ENCODE peak calls at places on chromosomes 4 and X, in four cellular contexts. M, R, Y and V are unnamed samples.

GRCh38 chrX:115562492-115562872 is 1.5 kb downstream of the PLS3 start:
- DNase-seq in M (no peak), R (no peak), Y (no peak), V (no peak)

GRCh38 chr4:54626113-54626512 is 31.6 kb upstream of the KIT start:
- DNase-seq in M (no peak), R (no peak), Y (peak), V (no peak)

GRCh38 chr4:99763635-99764101 is 53.0 kb upstream of the DAPP1 start:
- DNase-seq in M (peak), R (no peak), Y (peak), V (peak)

GRCh38 chr4:8911311-8912088 is 39.9 kb upstream of the HMX1 start:
- DNase-seq in M (no peak), R (peak), Y (no peak), V (no peak)

GRCh38 chrX:155262970-155263754 is 1.1 kb downstream of the RAB39B start:
- DNase-seq in M (no peak), R (no peak), Y (no peak), V (no peak)

GRCh38 chr4:8270912-8271815 is 1.6 kb downstream of the HTRA3 start:
- DNase-seq in M (no peak), R (no peak), Y (no peak), V (no peak)

GRCh38 chr4:26912810-26913209 is 52.2 kb downstream of the STIM2 start:
- DNase-seq in M (no peak), R (no peak), Y (no peak), V (no peak)

GRCh38 chr4:3305610-3306371 is 13.0 kb downstream of the RGS12 start:
- DNase-seq in M (no peak), R (peak), Y (peak), V (no peak)

GRCh38 chr4:78061939-78062603 is 4.9 kb downstream of the FRAS1 start:
- DNase-seq in M (no peak), R (no peak), Y (no peak), V (no peak)

GRCh38 chrX:17024896-17025295 is 78.4 kb downstream of the REPS2 start:
- DNase-seq in M (no peak), R (no peak), Y (peak), V (no peak)

GRCh38 chrX:42524374-42524773 is 253.6 kb downstream of the PPP1R2C start:
- DNase-seq in M (peak), R (no peak), Y (no peak), V (peak)

GRCh38 chrX:129983575-129984131 is 1.2 kb downstream of the BCORL1 start:
- DNase-seq in M (no peak), R (no peak), Y (peak), V (no peak)

GRCh38 chrX:11886745-11887144 is 128.7 kb downstream of the MSL3 start:
- DNase-seq in M (peak), R (no peak), Y (no peak), V (no peak)

GRCh38 chrX:17413228-17413627 is 38.2 kb downstream of the NHS start:
- DNase-seq in M (peak), R (no peak), Y (no peak), V (peak)

GRCh38 chr4:126939401-126939800 is 693.4 kb upstream of the INTU start:
- DNase-seq in M (no peak), R (no peak), Y (no peak), V (no peak)

GRCh38 chrX:87402256-87402655 is 115.3 kb upstream of the KLHL4 start:
- DNase-seq in M (no peak), R (no peak), Y (no peak), V (no peak)

GRCh38 chr4:19213388-19213787 is 1038.3 kb upstream of the SLIT2 start:
- DNase-seq in M (peak), R (no peak), Y (no peak), V (peak)

GRCh38 chrX:134688839-134689238 is 30.6 kb upstream of the PLAC1 start:
- DNase-seq in M (no peak), R (no peak), Y (no peak), V (no peak)

GRCh38 chr4:866761-867390 is 40.9 kb upstream of the CPLX1 start:
- DNase-seq in M (no peak), R (no peak), Y (no peak), V (no peak)

GRCh38 chr4:98838977-98839618 is 89.8 kb downstream of the EIF4E start:
- DNase-seq in M (no peak), R (no peak), Y (peak), V (peak)

GRCh38 chrX:14718403-14718802 is 154.5 kb downstream of the FANCB start:
- DNase-seq in M (no peak), R (no peak), Y (no peak), V (no peak)

GRCh38 chrX:142804085-142804484 is 221.6 kb upstream of the SPANXN4 start:
- DNase-seq in M (no peak), R (no peak), Y (no peak), V (peak)
- TF ChIP-seq CTCF in M (no peak), R (no peak), Y (no peak), V (no peak)

GRCh38 chrX:56763556-56764152 is 34.6 kb downstream of the NBDY start:
- DNase-seq in M (peak), R (no peak), Y (peak), V (peak)
- H3K4me3 ChIP-seq in M (peak), R (no peak), Y (no peak), V (peak)

DNA sequence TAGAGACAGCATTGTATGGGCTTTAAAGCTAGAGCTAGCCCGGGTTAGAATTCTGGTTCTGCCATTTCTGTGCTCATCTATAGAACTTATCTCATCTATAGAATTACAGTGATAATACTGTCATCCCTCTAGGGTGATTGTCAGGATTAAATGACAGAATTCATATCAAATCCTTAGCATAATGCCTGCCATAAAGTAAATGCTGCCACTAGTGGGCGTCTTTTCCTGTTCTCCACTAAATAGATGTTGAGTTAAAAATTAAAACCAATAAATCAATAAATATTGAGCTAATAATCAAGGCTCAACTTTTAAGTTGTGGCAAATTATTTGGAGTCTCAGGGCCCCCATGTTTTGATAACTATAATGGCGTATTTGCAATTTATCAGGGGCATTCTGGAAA is 19.7 kb downstream of the GRIA3 start:
- DNase-seq in M (no peak), R (no peak), Y (no peak), V (no peak)
- TF ChIP-seq CTCF in M (no peak), R (no peak), Y (no peak), V (no peak)

GRCh38 chr4:88458091-88458740 is 1.3 kb downstream of the HERC5 start:
- DNase-seq in M (no peak), R (no peak), Y (no peak), V (no peak)
- H3K4me3 ChIP-seq in M (no peak), R (peak), Y (no peak), V (no peak)

GRCh38 chr4:172892300-172892699 is 276.3 kb upstream of the GALNT7 start:
- DNase-seq in M (no peak), R (no peak), Y (no peak), V (no peak)
- TF ChIP-seq CTCF in M (peak), R (no peak), Y (no peak), V (peak)

GRCh38 chr4:123785515-123785914 is 388.9 kb downstream of the SPRY1 start:
- DNase-seq in M (peak), R (peak), Y (no peak), V (peak)
- H3K4me3 ChIP-seq in M (no peak), R (no peak), Y (no peak), V (no peak)

GRCh38 chr4:102055805-102056204 is 265.3 kb downstream of the BANK1 start:
- DNase-seq in M (no peak), R (no peak), Y (no peak), V (no peak)
- TF ChIP-seq CTCF in M (no peak), R (no peak), Y (no peak), V (peak)